ENCODE peak calls at places on chromosome 4, in four cellular contexts. J, Y, W and R are unnamed samples.

GRCh38 chr4:88522702-88523324 is 763 bp downstream of the PYURF start:
- DNase-seq in Y (peak), J (no peak), W (no peak), R (no peak)

GRCh38 chr4:71186566-71187398 is 152.0 kb upstream of the SLC4A4 start:
- DNase-seq in W (no peak), Y (peak), J (no peak), R (no peak)

GRCh38 chr4:108683479-108683878 is 33.1 kb downstream of the OSTC start:
- DNase-seq in Y (peak), J (no peak), W (no peak), R (no peak)

GRCh38 chr4:17324431-17324830 is 187.5 kb downstream of the QDPR start:
- DNase-seq in J (peak), W (peak), Y (peak), R (no peak)

GRCh38 chr4:63460075-63460474 is 949.2 kb downstream of the TECRL start:
- DNase-seq in W (no peak), J (no peak), Y (no peak), R (no peak)

GRCh38 chr4:137749466-137749865 is 217.2 kb upstream of the PCDH18 start:
- DNase-seq in W (no peak), Y (peak), J (no peak), R (no peak)

GRCh38 chr4:142435599-142436235 is 410.4 kb downstream of the INPP4B start:
- DNase-seq in J (no peak), Y (no peak), W (peak), R (peak)

GRCh38 chr4:7394681-7395451 is 39.9 kb downstream of the PSAPL1 start:
- DNase-seq in Y (no peak), W (no peak), J (no peak), R (no peak)

GRCh38 chr4:107619065-107619464 is 101.0 kb downstream of the PAPSS1 start:
- DNase-seq in J (no peak), Y (peak), W (no peak), R (no peak)

GRCh38 chr4:169283114-169283509 is 12.4 kb upstream of the SH3RF1 start:
- DNase-seq in J (no peak), W (no peak), Y (no peak), R (no peak)

GRCh38 chr4:52202251-52202779 is 151.2 kb downstream of the SPATA18 start:
- DNase-seq in J (no peak), Y (no peak), W (no peak), R (no peak)

GRCh38 chr4:48329193-48329592 is 12.1 kb upstream of the SLAIN2 start:
- DNase-seq in J (no peak), Y (no peak), W (no peak), R (no peak)

GRCh38 chr4:68963389-68963788 is 11.8 kb upstream of the UGT2A3 start:
- DNase-seq in J (no peak), Y (no peak), W (no peak), R (no peak)

GRCh38 chr4:71524746-71525145 is 185.9 kb downstream of the SLC4A4 start:
- DNase-seq in J (no peak), W (no peak), Y (no peak), R (no peak)

GRCh38 chr4:37763164-37763444 is 63.4 kb upstream of the PGM2 start:
- DNase-seq in Y (no peak), J (no peak), W (no peak), R (no peak)

GRCh38 chr4:158353541-158354304 is 143.4 kb downstream of the TMEM144 start:
- DNase-seq in J (no peak), Y (no peak), W (no peak), R (no peak)

GRCh38 chr4:108433832-108434231 is 186.5 kb upstream of the RPL34 start:
- DNase-seq in J (peak), W (no peak), Y (no peak), R (no peak)

GRCh38 chr4:169810325-169811323 is 52.9 kb upstream of the HPF1 start:
- DNase-seq in W (peak), J (no peak), Y (peak), R (peak)